ENCODE peak calls at places on chromosome 10, in eight cellular contexts. One of them, this sample, is unnamed.

GRCh38 chr10:52956451-52956850 is 183.9 kb upstream of the MBL2 start:
- DNase-seq in kidney: no peak
- DNase-seq in Ammon's horn: no peak
- DNase-seq in activated CD4-positive, alpha-beta T cell treated with anti-CD3 and anti-CD28 coated beads for 1 hour: no peak
- DNase-seq in activated T-cell treated with anti-CD3 and anti-CD28 coated beads for 24 hours: no peak
- DNase-seq in amniotic stem cell: no peak
- DNase-seq in substantia nigra: no peak
- DNase-seq in brain microvascular endothelial cell: no peak
- DNase-seq in this sample: no peak

GRCh38 chr10:67256984-67257383 is 331.1 kb downstream of the LRRTM3 start:
- DNase-seq in kidney: no peak
- DNase-seq in Ammon's horn: no peak
- DNase-seq in activated CD4-positive, alpha-beta T cell treated with anti-CD3 and anti-CD28 coated beads for 1 hour: no peak
- DNase-seq in activated T-cell treated with anti-CD3 and anti-CD28 coated beads for 24 hours: no peak
- DNase-seq in amniotic stem cell: no peak
- DNase-seq in substantia nigra: no peak
- DNase-seq in brain microvascular endothelial cell: peak
- DNase-seq in this sample: no peak

GRCh38 chr10:16953270-16953669 is 136.0 kb upstream of the RSU1 start:
- DNase-seq in kidney: no peak
- DNase-seq in Ammon's horn: no peak
- DNase-seq in activated CD4-positive, alpha-beta T cell treated with anti-CD3 and anti-CD28 coated beads for 1 hour: no peak
- DNase-seq in activated T-cell treated with anti-CD3 and anti-CD28 coated beads for 24 hours: no peak
- DNase-seq in amniotic stem cell: no peak
- DNase-seq in substantia nigra: no peak
- DNase-seq in brain microvascular endothelial cell: no peak
- DNase-seq in this sample: no peak

GRCh38 chr10:77321868-77322267 is 315.7 kb downstream of the KCNMA1 start:
- DNase-seq in kidney: no peak
- DNase-seq in Ammon's horn: no peak
- DNase-seq in activated CD4-positive, alpha-beta T cell treated with anti-CD3 and anti-CD28 coated beads for 1 hour: no peak
- DNase-seq in activated T-cell treated with anti-CD3 and anti-CD28 coated beads for 24 hours: no peak
- DNase-seq in amniotic stem cell: no peak
- DNase-seq in substantia nigra: no peak
- DNase-seq in brain microvascular endothelial cell: no peak
- DNase-seq in this sample: no peak

GRCh38 chr10:18615618-18616017 is 35.8 kb downstream of the NSUN6 start:
- DNase-seq in kidney: no peak
- DNase-seq in Ammon's horn: no peak
- DNase-seq in activated CD4-positive, alpha-beta T cell treated with anti-CD3 and anti-CD28 coated beads for 1 hour: no peak
- DNase-seq in activated T-cell treated with anti-CD3 and anti-CD28 coated beads for 24 hours: no peak
- DNase-seq in amniotic stem cell: no peak
- DNase-seq in substantia nigra: no peak
- DNase-seq in brain microvascular endothelial cell: no peak
- DNase-seq in this sample: no peak

GRCh38 chr10:119805702-119806230 is 66.9 kb downstream of the MCMBP start:
- DNase-seq in kidney: no peak
- DNase-seq in Ammon's horn: no peak
- DNase-seq in activated CD4-positive, alpha-beta T cell treated with anti-CD3 and anti-CD28 coated beads for 1 hour: no peak
- DNase-seq in activated T-cell treated with anti-CD3 and anti-CD28 coated beads for 24 hours: no peak
- DNase-seq in amniotic stem cell: no peak
- DNase-seq in substantia nigra: no peak
- DNase-seq in brain microvascular endothelial cell: no peak
- DNase-seq in this sample: no peak

GRCh38 chr10:49280001-49280408 is 19.0 kb upstream of the C10orf71 start:
- DNase-seq in kidney: no peak
- DNase-seq in Ammon's horn: no peak
- DNase-seq in activated CD4-positive, alpha-beta T cell treated with anti-CD3 and anti-CD28 coated beads for 1 hour: no peak
- DNase-seq in activated T-cell treated with anti-CD3 and anti-CD28 coated beads for 24 hours: no peak
- DNase-seq in amniotic stem cell: no peak
- DNase-seq in substantia nigra: no peak
- DNase-seq in brain microvascular endothelial cell: peak
- DNase-seq in this sample: no peak

GRCh38 chr10:14779053-14779649 is 4.5 kb upstream of the FAM107B start:
- DNase-seq in kidney: no peak
- DNase-seq in Ammon's horn: no peak
- DNase-seq in activated CD4-positive, alpha-beta T cell treated with anti-CD3 and anti-CD28 coated beads for 1 hour: no peak
- DNase-seq in activated T-cell treated with anti-CD3 and anti-CD28 coated beads for 24 hours: no peak
- DNase-seq in amniotic stem cell: peak
- DNase-seq in substantia nigra: no peak
- DNase-seq in brain microvascular endothelial cell: peak
- DNase-seq in this sample: no peak

GRCh38 chr10:3433988-3434387 is 261.4 kb upstream of the PITRM1 start:
- DNase-seq in kidney: no peak
- DNase-seq in Ammon's horn: no peak
- DNase-seq in activated CD4-positive, alpha-beta T cell treated with anti-CD3 and anti-CD28 coated beads for 1 hour: no peak
- DNase-seq in activated T-cell treated with anti-CD3 and anti-CD28 coated beads for 24 hours: no peak
- DNase-seq in amniotic stem cell: no peak
- DNase-seq in substantia nigra: no peak
- DNase-seq in brain microvascular endothelial cell: no peak
- DNase-seq in this sample: no peak

GRCh38 chr10:35203744-35204143 is 77.1 kb downstream of the CREM start:
- DNase-seq in kidney: no peak
- DNase-seq in Ammon's horn: no peak
- DNase-seq in activated CD4-positive, alpha-beta T cell treated with anti-CD3 and anti-CD28 coated beads for 1 hour: no peak
- DNase-seq in activated T-cell treated with anti-CD3 and anti-CD28 coated beads for 24 hours: no peak
- DNase-seq in amniotic stem cell: no peak
- DNase-seq in substantia nigra: no peak
- DNase-seq in brain microvascular endothelial cell: no peak
- DNase-seq in this sample: no peak

GRCh38 chr10:98170249-98171117 is 36.0 kb downstream of the R3HCC1L start:
- DNase-seq in kidney: peak
- DNase-seq in Ammon's horn: peak
- DNase-seq in activated CD4-positive, alpha-beta T cell treated with anti-CD3 and anti-CD28 coated beads for 1 hour: no peak
- DNase-seq in activated T-cell treated with anti-CD3 and anti-CD28 coated beads for 24 hours: peak
- DNase-seq in amniotic stem cell: no peak
- DNase-seq in substantia nigra: no peak
- DNase-seq in brain microvascular endothelial cell: peak
- DNase-seq in this sample: no peak

GRCh38 chr10:31757374-31757773 is 171.3 kb downstream of the ARHGAP12 start:
- DNase-seq in kidney: no peak
- DNase-seq in Ammon's horn: peak
- DNase-seq in activated CD4-positive, alpha-beta T cell treated with anti-CD3 and anti-CD28 coated beads for 1 hour: no peak
- DNase-seq in activated T-cell treated with anti-CD3 and anti-CD28 coated beads for 24 hours: no peak
- DNase-seq in amniotic stem cell: no peak
- DNase-seq in substantia nigra: no peak
- DNase-seq in brain microvascular endothelial cell: no peak
- DNase-seq in this sample: no peak

GRCh38 chr10:110556993-110557601 is 10.4 kb upstream of the SMC3 start:
- DNase-seq in kidney: no peak
- DNase-seq in Ammon's horn: peak
- DNase-seq in activated CD4-positive, alpha-beta T cell treated with anti-CD3 and anti-CD28 coated beads for 1 hour: peak
- DNase-seq in activated T-cell treated with anti-CD3 and anti-CD28 coated beads for 24 hours: peak
- DNase-seq in amniotic stem cell: peak
- DNase-seq in substantia nigra: no peak
- DNase-seq in brain microvascular endothelial cell: peak
- DNase-seq in this sample: no peak

GRCh38 chr10:43049081-43049551 is 27.8 kb upstream of the RET start:
- DNase-seq in kidney: peak
- DNase-seq in Ammon's horn: no peak
- DNase-seq in activated CD4-positive, alpha-beta T cell treated with anti-CD3 and anti-CD28 coated beads for 1 hour: no peak
- DNase-seq in activated T-cell treated with anti-CD3 and anti-CD28 coated beads for 24 hours: no peak
- DNase-seq in amniotic stem cell: no peak
- DNase-seq in substantia nigra: no peak
- DNase-seq in brain microvascular endothelial cell: no peak
- DNase-seq in this sample: no peak

GRCh38 chr10:11165591-11166543 is 148.2 kb downstream of the CELF2 start:
- DNase-seq in kidney: peak
- DNase-seq in Ammon's horn: peak
- DNase-seq in activated CD4-positive, alpha-beta T cell treated with anti-CD3 and anti-CD28 coated beads for 1 hour: peak
- DNase-seq in activated T-cell treated with anti-CD3 and anti-CD28 coated beads for 24 hours: peak
- DNase-seq in amniotic stem cell: no peak
- DNase-seq in substantia nigra: no peak
- DNase-seq in brain microvascular endothelial cell: no peak
- DNase-seq in this sample: peak

GRCh38 chr10:131997366-131998049 is 15.8 kb upstream of the BNIP3 start:
- DNase-seq in kidney: peak
- DNase-seq in Ammon's horn: peak
- DNase-seq in activated CD4-positive, alpha-beta T cell treated with anti-CD3 and anti-CD28 coated beads for 1 hour: no peak
- DNase-seq in activated T-cell treated with anti-CD3 and anti-CD28 coated beads for 24 hours: no peak
- DNase-seq in amniotic stem cell: no peak
- DNase-seq in substantia nigra: no peak
- DNase-seq in brain microvascular endothelial cell: peak
- DNase-seq in this sample: no peak

This sample was measured in anterior cingulate cortex.